ENCODE peak calls at places on chromosome 13, in seven cellular contexts. M, D, H, S, A, B and I are unnamed samples.

GRCh38 chr13:34591801-34592454 is 350.1 kb upstream of the NBEA start:
- DNase-seq in M (no peak), D (no peak), H (no peak), S (peak; percentile 43), A (peak; percentile 33), B (no peak), I (peak; percentile 29)

GRCh38 chr13:95624020-95624419 is 20.5 kb downstream of the DZIP1 start:
- DNase-seq in M (no peak), D (no peak), H (peak; percentile 18), S (no peak), A (peak; percentile 49), B (peak; percentile 9), I (no peak)

GRCh38 chr13:38265135-38265497 is 84.5 kb upstream of the UFM1 start:
- DNase-seq in M (peak; percentile 73), D (no peak), H (peak; percentile 27), S (no peak), A (no peak), B (no peak), I (no peak)

GRCh38 chr13:106047859-106048258 is 487.6 kb downstream of the EFNB2 start:
- DNase-seq in M (no peak), D (no peak), H (no peak), S (no peak), A (no peak), B (no peak), I (no peak)

GRCh38 chr13:110557082-110557481 is 4.4 kb downstream of the RAB20 start:
- DNase-seq in M (no peak), D (no peak), H (no peak), S (no peak), A (no peak), B (no peak), I (no peak)

GRCh38 chr13:111058796-111059506 is 56.2 kb upstream of the ARHGEF7 start:
- DNase-seq in M (no peak), D (no peak), H (no peak), S (no peak), A (no peak), B (no peak), I (no peak)

GRCh38 chr13:58994778-58995177 is 1169.0 kb downstream of the DIAPH3 start:
- DNase-seq in M (no peak), D (no peak), H (no peak), S (no peak), A (no peak), B (no peak), I (no peak)

GRCh38 chr13:67275351-67275989 is 45.3 kb upstream of the PCDH9 start:
- DNase-seq in M (no peak), D (no peak), H (no peak), S (no peak), A (no peak), B (no peak), I (no peak)

GRCh38 chr13:62678039-62678438 is 1262.4 kb upstream of the PCDH20 start:
- DNase-seq in M (no peak), D (no peak), H (no peak), S (no peak), A (no peak), B (no peak), I (no peak)

GRCh38 chr13:99136427-99136954 is 64.2 kb upstream of the UBAC2 start:
- DNase-seq in M (no peak), D (no peak), H (no peak), S (no peak), A (no peak), B (no peak), I (no peak)

GRCh38 chr13:20353973-20354372 is 121.9 kb upstream of the GJB6 start:
- DNase-seq in M (no peak), D (peak; percentile 30), H (no peak), S (no peak), A (no peak), B (no peak), I (no peak)

GRCh38 chr13:71015516-71015915 is 851.5 kb downstream of the DACH1 start:
- DNase-seq in M (no peak), D (no peak), H (no peak), S (no peak), A (no peak), B (no peak), I (no peak)

GRCh38 chr13:75704942-75705320 is 68.8 kb downstream of the LMO7 start:
- DNase-seq in M (peak; percentile 84), D (no peak), H (peak; percentile 33), S (no peak), A (no peak), B (no peak), I (no peak)

GRCh38 chr13:39051157-39051556 is 12.9 kb downstream of the NHLRC3 start:
- DNase-seq in M (no peak), D (no peak), H (peak; percentile 33), S (no peak), A (peak; percentile 75), B (no peak), I (no peak)

GRCh38 chr13:112078879-112079526 is 12.1 kb downstream of the SOX1 start:
- DNase-seq in M (no peak), D (no peak), H (peak; percentile 79), S (no peak), A (no peak), B (no peak), I (no peak)

GRCh38 chr13:91313103-91313502 is 34.4 kb upstream of the MIR17HG start:
- DNase-seq in M (no peak), D (no peak), H (no peak), S (no peak), A (peak; percentile 31), B (no peak), I (no peak)

GRCh38 chr13:38979891-38980627 is 10.6 kb downstream of the STOML3 start:
- DNase-seq in M (no peak), D (no peak), H (peak; percentile 46), S (peak; percentile 23), A (peak; percentile 1), B (no peak), I (peak; percentile 22)

GRCh38 chr13:31485183-31485582 is 254.1 kb upstream of the RXFP2 start:
- DNase-seq in M (no peak), D (peak; percentile 96), H (peak; percentile 32), S (no peak), A (no peak), B (no peak), I (no peak)

GRCh38 chr13:50161052-50161451 is 145.8 kb downstream of the KCNRG start:
- DNase-seq in M (no peak), D (no peak), H (no peak), S (no peak), A (no peak), B (no peak), I (no peak)